ENCODE peak calls at places on chromosomes 16 and 17, in five cellular contexts. V is SK-N-SH, M is K562, S is GM12878, A is HepG2. Z is an unnamed sample.

GRCh38 chr17:57662644-57663308 is 82.3 kb downstream of the CCDC182 start:
- DNase-seq in M (peak), A (peak), S (no peak), V (peak), Z (peak)

GRCh38 chr17:57946798-57947358 is 8.3 kb downstream of the CUEDC1 start:
- DNase-seq in V (no peak), M (no peak), A (peak), S (peak), Z (peak)

GRCh38 chr17:48153711-48154642 is 46.4 kb downstream of the SNX11 start:
- DNase-seq in M (peak), S (no peak), V (peak), A (peak), Z (peak)

GRCh38 chr16:83878838-83879237 is 20.1 kb upstream of the MLYCD start:
- DNase-seq in V (peak), A (peak), M (no peak), S (no peak), Z (no peak)

GRCh38 chr17:6413073-6413472 is 21.8 kb downstream of the AIPL1 start:
- DNase-seq in A (peak), M (peak), V (peak), S (no peak), Z (peak)

GRCh38 chr16:19879241-19879792 is 5.3 kb downstream of the GPRC5B start:
- DNase-seq in S (no peak), V (peak), M (no peak), A (peak), Z (no peak)

GRCh38 chr17:40352779-40353394 is 11.7 kb downstream of the GJD3 start:
- DNase-seq in A (peak), V (no peak), M (no peak), S (no peak), Z (peak)

GRCh38 chr17:74790206-74791066 is 14.3 kb upstream of the NAT9 start:
- DNase-seq in A (no peak), V (no peak), S (no peak), M (no peak), Z (no peak)

GRCh38 chr17:35373532-35373983 is at the start of gene SLFN11:
- DNase-seq in A (no peak), S (peak), V (peak), M (no peak), Z (peak)

GRCh38 chr17:49456172-49456965 is 38.7 kb upstream of the NGFR start:
- DNase-seq in A (no peak), M (no peak), V (no peak), S (no peak), Z (no peak)
- TF ChIP-seq GABPA in A (no peak), M (no peak), V (no peak), S (no peak), Z (no peak)

DNA sequence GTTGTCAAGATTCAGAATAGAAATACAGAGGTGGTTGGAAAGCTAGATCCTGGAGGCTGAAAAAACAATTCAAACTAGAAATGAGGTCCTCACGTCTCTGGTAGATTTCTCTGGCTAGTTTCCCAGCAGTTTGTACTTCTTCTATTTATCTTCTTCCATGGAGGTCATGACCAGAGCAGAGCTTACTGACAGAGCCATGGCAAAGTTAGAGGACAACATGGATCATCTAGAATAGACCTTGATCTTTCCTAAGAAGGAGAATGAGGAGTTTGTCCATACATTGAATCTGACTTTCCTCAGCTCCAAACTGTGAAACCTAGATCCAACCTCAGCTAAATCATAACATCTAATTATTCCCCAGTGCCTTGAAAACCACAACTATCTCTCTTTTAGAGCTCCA is 900.8 kb upstream of the GOT2 start:
- DNase-seq in S (no peak), A (no peak), M (no peak), V (no peak), Z (no peak)
- TF ChIP-seq REST in S (no peak), A (no peak), M (no peak), V (no peak), Z (no peak)

GRCh38 chr17:59669411-59669810 is 37.8 kb downstream of the PTRH2 start:
- DNase-seq in A (no peak), V (no peak), M (no peak), S (no peak), Z (no peak)
- TF ChIP-seq GABPA in A (no peak), V (no peak), M (no peak), S (no peak), Z (no peak)

GRCh38 chr17:51014129-51014528 is 106.5 kb downstream of the SPAG9 start:
- DNase-seq in M (no peak), V (no peak), S (no peak), A (no peak), Z (no peak)

GRCh38 chr17:51017270-51017669 is 103.4 kb downstream of the SPAG9 start:
- DNase-seq in V (no peak), M (no peak), S (no peak), A (no peak), Z (no peak)

GRCh38 chr17:51016099-51016498 is 104.6 kb downstream of the SPAG9 start:
- DNase-seq in V (no peak), A (no peak), M (no peak), S (no peak), Z (no peak)

GRCh38 chr17:51013322-51013721 is 107.3 kb downstream of the SPAG9 start:
- DNase-seq in M (no peak), S (no peak), A (no peak), V (no peak), Z (no peak)

GRCh38 chr17:51015145-51015558 is 105.5 kb downstream of the SPAG9 start:
- DNase-seq in V (no peak), M (no peak), S (no peak), A (no peak), Z (no peak)
- TF ChIP-seq REST in V (no peak), M (no peak), S (no peak), A (no peak), Z (no peak)

Z was measured in HL-60.